ENCODE peak calls at places on chromosomes 12 and 14, in four cellular contexts. Z is HCT116, P is SK-N-SH, T is K562. K is an unnamed sample.

GRCh38 chr14:92848941-92849340 is 54.8 kb downstream of the GOLGA5 start:
- DNase-seq in P (peak), Z (no peak), T (no peak), K (no peak)

GRCh38 chr14:95313707-95314106 is 6.0 kb downstream of the CLMN start:
- DNase-seq in T (no peak), Z (no peak), P (no peak), K (peak)

GRCh38 chr12:115261249-115261648 is 577.3 kb upstream of the TBX3 start:
- DNase-seq in T (no peak), Z (no peak), P (no peak), K (no peak)

GRCh38 chr12:22702690-22703089 is 77.7 kb downstream of the ETNK1 start:
- DNase-seq in P (no peak), T (no peak), Z (no peak), K (no peak)

GRCh38 chr14:69059658-69060648 is 80.9 kb upstream of the ACTN1 start:
- DNase-seq in Z (no peak), P (no peak), T (no peak), K (peak)

GRCh38 chr12:89693639-89694202 is 14.9 kb downstream of the ATP2B1 start:
- DNase-seq in Z (no peak), T (no peak), P (no peak), K (no peak)

GRCh38 chr14:106605548-106606448 is 1079.4 kb downstream of the TMEM121 start:
- DNase-seq in T (peak), P (peak), Z (no peak), K (peak)

GRCh38 chr14:55121628-55122440 is 7.2 kb upstream of the LGALS3 start:
- DNase-seq in T (no peak), P (no peak), Z (no peak), K (no peak)

GRCh38 chr12:45601888-45602287 is 127.6 kb upstream of the ARID2 start:
- DNase-seq in T (no peak), Z (no peak), P (peak), K (no peak)

GRCh38 chr12:92134638-92135274 is 10.9 kb downstream of the BTG1 start:
- DNase-seq in Z (no peak), P (no peak), T (no peak), K (no peak)

GRCh38 chr12:7806863-7807487 is 17.8 kb downstream of the NANOG start:
- DNase-seq in Z (peak), T (peak), P (peak), K (peak)

GRCh38 chr14:95044463-95045254 is 112.7 kb downstream of the DICER1 start:
- DNase-seq in T (peak), Z (no peak), P (no peak), K (no peak)

GRCh38 chr14:76330411-76331327 is 45.3 kb upstream of the ESRRB start:
- DNase-seq in Z (no peak), P (no peak), T (no peak), K (no peak)
- TF ChIP-seq REST in Z (no peak), P (peak), T (no peak), K (no peak)

DNA sequence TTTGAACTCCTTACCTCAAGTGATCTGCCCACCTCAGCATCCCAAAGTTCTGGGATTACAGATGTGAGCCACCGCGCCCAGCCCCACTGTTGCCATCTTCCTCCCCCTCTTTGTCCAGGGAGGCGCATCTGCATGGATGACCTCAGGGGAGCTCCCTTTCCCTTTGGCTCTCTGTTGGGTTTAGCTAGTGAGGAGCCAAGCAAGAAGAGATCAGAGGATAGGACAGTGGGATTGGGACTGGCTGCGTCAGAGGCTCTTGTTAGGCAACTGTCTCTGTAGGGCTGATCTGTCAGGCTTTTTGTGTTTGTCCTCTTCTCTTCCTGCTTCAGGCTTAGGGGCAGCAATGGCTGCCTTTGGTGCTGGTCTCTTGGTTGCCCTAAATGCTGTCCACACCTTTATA is 8.5 kb upstream of the IFT81 start:
- DNase-seq in T (no peak), Z (no peak), P (no peak), K (no peak)
- TF ChIP-seq CTCF in T (no peak), Z (no peak), P (no peak), K (no peak)

DNA sequence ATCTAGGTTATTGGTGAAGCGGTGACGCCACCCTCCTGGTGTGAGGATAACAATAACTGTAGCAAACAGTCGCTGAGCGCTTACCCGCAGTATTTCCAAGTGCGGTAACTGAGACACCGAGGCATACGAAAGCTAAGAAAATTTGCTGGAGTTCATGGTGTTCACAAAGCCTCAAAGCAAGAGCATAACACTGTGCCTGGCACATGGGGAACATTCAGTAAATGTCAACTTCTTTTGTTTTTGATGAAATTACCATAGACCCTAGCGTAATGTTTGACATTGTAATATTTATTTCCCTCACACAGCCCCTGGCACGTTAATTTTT is 767 bp downstream of the YEATS4 start:
- DNase-seq in Z (no peak), T (no peak), P (no peak), K (no peak)
- TF ChIP-seq REST in Z (no peak), T (no peak), P (no peak), K (no peak)

GRCh38 chr14:41289025-41289424 is 317.7 kb upstream of the LRFN5 start:
- DNase-seq in Z (no peak), T (no peak), P (no peak), K (no peak)
- TF ChIP-seq CTCF in Z (no peak), T (no peak), P (no peak), K (no peak)

GRCh38 chr12:8950702-8951478 is 1.4 kb upstream of the M6PR start:
- DNase-seq in T (no peak), P (no peak), Z (no peak), K (no peak)

GRCh38 chr12:8950287-8950574 is 786 bp upstream of the M6PR start:
- DNase-seq in P (no peak), T (no peak), Z (no peak), K (no peak)

GRCh38 chr12:8947737-8948136 is 1.7 kb downstream of the M6PR start:
- DNase-seq in Z (no peak), P (no peak), T (no peak), K (no peak)

GRCh38 chr12:8948711-8949524 is 527 bp downstream of the M6PR start:
- DNase-seq in Z (no peak), T (no peak), P (peak), K (peak)

DNA sequence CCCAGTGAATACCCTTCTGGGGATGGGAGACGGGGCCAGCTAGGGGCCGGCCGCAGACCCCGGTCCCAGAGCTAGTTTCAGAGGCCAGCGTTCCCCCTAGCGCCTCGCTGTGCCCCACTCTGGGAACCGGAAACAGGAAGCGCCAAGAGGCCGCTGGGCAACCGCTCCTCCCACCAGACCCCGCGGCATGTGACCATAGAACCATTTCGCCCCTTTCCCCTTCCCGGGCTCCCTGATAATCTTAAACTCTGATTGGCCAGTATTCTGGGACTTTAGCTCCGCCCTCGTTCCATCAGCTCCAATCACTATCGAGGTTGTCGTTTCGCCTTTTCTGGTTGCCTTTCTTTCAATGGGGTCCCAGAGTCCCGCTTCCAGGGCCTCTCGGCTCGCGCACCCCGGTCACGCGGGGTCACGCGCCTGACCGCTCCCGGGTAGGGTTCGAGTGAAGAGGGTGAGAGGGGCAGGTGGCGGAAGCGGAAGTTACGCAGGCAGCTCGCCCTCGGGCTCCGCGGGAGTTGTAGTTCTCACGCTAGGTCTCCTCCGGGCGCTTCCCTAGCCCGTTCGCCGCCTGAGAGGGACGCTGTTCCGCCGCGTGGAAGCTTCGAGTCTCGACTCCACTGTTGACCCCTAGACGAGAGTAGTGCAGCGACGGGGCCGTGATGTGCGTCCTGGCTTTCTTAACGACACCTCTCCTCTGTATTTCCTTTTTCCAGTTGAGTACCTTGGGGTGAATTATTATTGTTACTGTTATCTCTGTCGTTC is at the start of gene M6PR:
- DNase-seq in P (peak), T (peak), Z (peak), K (peak)
- TF ChIP-seq REST in P (no peak), T (no peak), Z (no peak), K (no peak)

GRCh38 chr12:117124421-117125274 is 25.4 kb upstream of the TESC start:
- DNase-seq in T (no peak), P (no peak), Z (no peak), K (no peak)
- TF ChIP-seq CTCF in T (no peak), P (no peak), Z (no peak), K (no peak)

DNA sequence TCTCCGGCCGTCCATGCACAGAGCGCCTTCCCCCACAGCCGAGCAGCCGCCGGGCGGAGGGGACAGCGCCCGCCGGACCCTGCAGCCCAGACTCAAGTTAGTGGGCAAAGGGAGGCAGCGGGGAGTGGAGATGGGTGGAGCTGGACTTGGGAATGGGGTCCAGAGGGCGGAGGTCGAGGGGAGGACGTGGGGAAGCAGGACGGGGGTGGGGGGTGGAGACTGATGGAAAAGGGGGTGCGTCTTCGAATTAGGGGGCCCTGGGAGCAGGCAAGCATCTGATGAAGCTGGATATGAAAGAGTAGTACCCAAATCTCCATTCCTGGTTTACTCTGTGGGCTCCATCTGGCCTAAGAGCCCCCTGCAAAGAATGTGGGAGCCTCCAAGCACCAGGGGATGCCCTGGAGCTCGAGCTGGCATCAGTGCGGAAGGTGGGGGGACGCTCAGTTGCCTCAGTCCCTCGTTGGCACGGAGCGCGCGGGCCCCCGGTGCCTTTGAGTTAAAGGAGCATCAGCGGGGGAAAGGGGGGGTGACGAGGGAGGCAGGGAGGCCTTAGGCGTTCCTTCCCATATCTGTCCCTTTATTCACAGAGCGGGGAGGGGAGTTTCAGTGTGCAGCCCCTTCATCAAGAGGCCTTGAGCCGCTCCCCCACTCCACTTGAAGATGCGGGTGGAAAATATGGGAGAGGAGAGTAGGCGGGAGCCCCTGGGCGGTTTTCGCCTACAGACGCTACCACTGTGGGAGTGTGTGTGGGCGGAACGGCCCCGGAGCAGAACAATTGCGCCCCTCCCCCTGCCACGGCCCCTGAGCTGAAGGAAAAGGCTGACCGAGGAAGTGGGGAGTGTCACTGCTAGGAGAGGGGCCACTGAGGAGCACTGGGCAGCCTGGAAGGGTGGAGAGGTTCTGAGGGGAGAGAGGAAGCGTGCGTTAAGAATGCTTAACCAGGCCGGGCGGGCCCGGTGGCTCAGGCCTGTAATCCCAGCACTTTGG is 638 bp downstream of the NAB2 start:
- DNase-seq in P (peak), T (peak), Z (no peak), K (no peak)
- TF ChIP-seq REST in P (no peak), T (peak), Z (no peak), K (no peak)

DNA sequence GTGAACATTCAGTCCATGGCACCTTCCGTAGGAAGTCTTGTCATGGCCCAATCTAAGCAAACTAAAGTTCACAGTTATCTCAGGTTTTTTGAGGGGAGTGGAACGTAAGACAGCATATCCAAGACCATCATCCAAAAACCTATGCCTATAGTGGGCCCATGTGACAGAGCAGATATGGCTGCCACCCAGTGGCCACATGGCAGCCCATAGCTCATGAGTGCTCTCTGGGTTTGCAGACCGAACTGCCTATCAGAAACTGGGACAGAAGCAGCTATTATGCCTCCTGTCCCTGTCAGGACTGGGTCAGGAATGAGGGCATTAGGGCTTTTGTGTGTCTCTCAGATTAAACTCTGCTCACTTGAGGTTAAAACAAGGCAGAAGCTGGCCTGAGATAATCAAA is 503.7 kb downstream of the NRXN3 start:
- DNase-seq in Z (no peak), P (no peak), T (no peak), K (no peak)
- TF ChIP-seq CTCF in Z (no peak), P (no peak), T (no peak), K (no peak)

DNA sequence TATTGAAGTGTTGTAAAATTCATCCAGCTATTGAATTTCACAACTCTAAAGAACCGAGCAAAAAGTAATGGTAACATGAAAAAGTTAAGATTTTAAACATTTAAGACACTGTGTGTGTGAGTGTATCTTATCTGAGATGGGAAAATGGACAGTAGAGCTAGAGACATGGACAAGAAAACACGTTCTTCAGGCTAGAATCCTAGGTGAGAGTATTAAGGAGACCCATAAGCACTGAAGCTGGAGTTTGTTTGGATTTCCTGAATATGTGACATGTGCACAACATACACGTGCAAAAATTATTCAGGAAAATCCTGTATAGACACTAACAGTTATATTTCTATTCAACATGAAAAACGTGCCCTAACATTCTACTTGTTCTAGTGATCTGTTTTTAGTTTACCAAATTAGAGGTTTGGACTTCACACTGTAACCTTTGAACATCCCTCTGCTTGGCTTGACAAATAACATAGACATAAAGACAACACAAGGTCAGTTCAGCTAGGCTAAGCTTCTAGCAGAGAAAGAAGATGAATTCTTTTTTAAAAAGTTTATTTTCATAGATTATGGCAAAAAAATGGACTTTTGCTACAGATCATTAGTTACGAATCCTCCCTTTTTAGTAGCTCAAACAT is 31.3 kb downstream of the LMNTD1 start:
- DNase-seq in T (no peak), P (no peak), Z (no peak), K (no peak)
- TF ChIP-seq REST in T (no peak), P (no peak), Z (no peak), K (no peak)

GRCh38 chr14:103123634-103124500 is 606 bp downstream of the TNFAIP2 start:
- DNase-seq in T (peak), P (no peak), Z (no peak), K (no peak)
- TF ChIP-seq CTCF in T (peak), P (peak), Z (peak), K (peak)

K was measured in A549.